ENCODE peak calls at places on chromosome X, in ten cellular contexts. One of them, this sample, is unnamed.

GRCh38 chrX:19902110-19902509 is 14.7 kb upstream of the SH3KBP1 start:
- DNase-seq in dorsolateral prefrontal cortex: no peak
- DNase-seq in fibroblast of the aortic adventitia: peak; percentile 73
- DNase-seq in CD8-positive, alpha-beta T cell: no peak
- DNase-seq in HFF-Myc: no peak
- DNase-seq in B cell: no peak
- DNase-seq in fibroblast of lung: peak; percentile 60
- DNase-seq in fibroblast of pulmonary artery: peak; percentile 75
- DNase-seq in lung: no peak
- DNase-seq in cardiac muscle cell: peak; percentile 22
- DNase-seq in this sample: no peak

GRCh38 chrX:71536285-71536684 is 3.4 kb downstream of the OGT start:
- DNase-seq in lung: no peak
- DNase-seq in dorsolateral prefrontal cortex: no peak
- DNase-seq in fibroblast of the aortic adventitia: no peak
- DNase-seq in cardiac muscle cell: no peak
- DNase-seq in CD8-positive, alpha-beta T cell: no peak
- DNase-seq in HFF-Myc: no peak
- DNase-seq in fibroblast of lung: no peak
- DNase-seq in fibroblast of pulmonary artery: no peak
- DNase-seq in B cell: no peak
- DNase-seq in this sample: no peak

GRCh38 chrX:34379891-34380290 is 247.8 kb upstream of the FAM47A start:
- DNase-seq in fibroblast of the aortic adventitia: peak; percentile 14
- DNase-seq in CD8-positive, alpha-beta T cell: no peak
- DNase-seq in lung: no peak
- DNase-seq in fibroblast of lung: no peak
- DNase-seq in fibroblast of pulmonary artery: peak; percentile 29
- DNase-seq in HFF-Myc: no peak
- DNase-seq in dorsolateral prefrontal cortex: no peak
- DNase-seq in cardiac muscle cell: peak; percentile 29
- DNase-seq in B cell: no peak
- DNase-seq in this sample: no peak

GRCh38 chrX:24282381-24283121 is 31.3 kb downstream of the SUPT20HL2 start:
- DNase-seq in CD8-positive, alpha-beta T cell: no peak
- DNase-seq in fibroblast of lung: peak; percentile 19
- DNase-seq in fibroblast of the aortic adventitia: peak; percentile 76
- DNase-seq in B cell: no peak
- DNase-seq in cardiac muscle cell: peak; percentile 46
- DNase-seq in lung: no peak
- DNase-seq in fibroblast of pulmonary artery: peak; percentile 48
- DNase-seq in dorsolateral prefrontal cortex: no peak
- DNase-seq in HFF-Myc: no peak
- DNase-seq in this sample: peak; percentile 52

GRCh38 chrX:15790766-15791380 is 589 bp downstream of the ZRSR2 start:
- DNase-seq in CD8-positive, alpha-beta T cell: no peak
- DNase-seq in dorsolateral prefrontal cortex: no peak
- DNase-seq in cardiac muscle cell: peak; percentile 3
- DNase-seq in fibroblast of lung: peak; percentile 10
- DNase-seq in B cell: no peak
- DNase-seq in fibroblast of the aortic adventitia: peak; percentile 25
- DNase-seq in HFF-Myc: no peak
- DNase-seq in lung: no peak
- DNase-seq in fibroblast of pulmonary artery: peak; percentile 5
- DNase-seq in this sample: no peak

GRCh38 chrX:140586951-140587350 is 82.1 kb upstream of the SOX3 start:
- DNase-seq in CD8-positive, alpha-beta T cell: no peak
- DNase-seq in fibroblast of lung: no peak
- DNase-seq in lung: no peak
- DNase-seq in fibroblast of the aortic adventitia: no peak
- DNase-seq in dorsolateral prefrontal cortex: no peak
- DNase-seq in HFF-Myc: no peak
- DNase-seq in cardiac muscle cell: no peak
- DNase-seq in fibroblast of pulmonary artery: no peak
- DNase-seq in B cell: no peak
- DNase-seq in this sample: no peak

GRCh38 chrX:9759340-9759739 is 6.3 kb downstream of the GPR143 start:
- DNase-seq in dorsolateral prefrontal cortex: no peak
- DNase-seq in fibroblast of the aortic adventitia: no peak
- DNase-seq in fibroblast of pulmonary artery: no peak
- DNase-seq in CD8-positive, alpha-beta T cell: no peak
- DNase-seq in lung: no peak
- DNase-seq in cardiac muscle cell: no peak
- DNase-seq in HFF-Myc: no peak
- DNase-seq in fibroblast of lung: no peak
- DNase-seq in B cell: no peak
- DNase-seq in this sample: no peak

GRCh38 chrX:110383414-110383813 is 24.8 kb downstream of the RTL9 start:
- DNase-seq in fibroblast of lung: peak; percentile 92
- DNase-seq in lung: no peak
- DNase-seq in fibroblast of the aortic adventitia: peak; percentile 90
- DNase-seq in dorsolateral prefrontal cortex: no peak
- DNase-seq in cardiac muscle cell: peak; percentile 88
- DNase-seq in fibroblast of pulmonary artery: peak; percentile 83
- DNase-seq in HFF-Myc: no peak
- DNase-seq in B cell: no peak
- DNase-seq in CD8-positive, alpha-beta T cell: no peak
- DNase-seq in this sample: peak; percentile 36

GRCh38 chrX:87516716-87517115 is 886 bp upstream of the KLHL4 start:
- DNase-seq in fibroblast of the aortic adventitia: peak; percentile 90
- DNase-seq in dorsolateral prefrontal cortex: no peak
- DNase-seq in fibroblast of pulmonary artery: peak; percentile 74
- DNase-seq in fibroblast of lung: peak; percentile 93
- DNase-seq in CD8-positive, alpha-beta T cell: no peak
- DNase-seq in lung: no peak
- DNase-seq in B cell: no peak
- DNase-seq in HFF-Myc: no peak
- DNase-seq in cardiac muscle cell: peak; percentile 81
- DNase-seq in this sample: no peak

GRCh38 chrX:11558972-11559371 is 106.7 kb downstream of the ARHGAP6 start:
- DNase-seq in fibroblast of pulmonary artery: no peak
- DNase-seq in CD8-positive, alpha-beta T cell: peak; percentile 52
- DNase-seq in fibroblast of lung: no peak
- DNase-seq in dorsolateral prefrontal cortex: no peak
- DNase-seq in fibroblast of the aortic adventitia: no peak
- DNase-seq in HFF-Myc: no peak
- DNase-seq in lung: peak; percentile 38
- DNase-seq in cardiac muscle cell: no peak
- DNase-seq in B cell: peak; percentile 65
- DNase-seq in this sample: no peak

GRCh38 chrX:141142946-141143345 is 34.0 kb downstream of the LDOC1 start:
- DNase-seq in HFF-Myc: peak; percentile 2
- DNase-seq in dorsolateral prefrontal cortex: no peak
- DNase-seq in fibroblast of pulmonary artery: no peak
- DNase-seq in cardiac muscle cell: no peak
- DNase-seq in B cell: no peak
- DNase-seq in fibroblast of lung: no peak
- DNase-seq in lung: no peak
- DNase-seq in CD8-positive, alpha-beta T cell: no peak
- DNase-seq in fibroblast of the aortic adventitia: no peak
- DNase-seq in this sample: no peak

GRCh38 chrX:11430266-11430665 is 137.1 kb downstream of the AMELX start:
- DNase-seq in cardiac muscle cell: no peak
- DNase-seq in lung: no peak
- DNase-seq in fibroblast of pulmonary artery: no peak
- DNase-seq in HFF-Myc: no peak
- DNase-seq in fibroblast of lung: peak; percentile 14
- DNase-seq in CD8-positive, alpha-beta T cell: no peak
- DNase-seq in B cell: no peak
- DNase-seq in fibroblast of the aortic adventitia: peak; percentile 33
- DNase-seq in dorsolateral prefrontal cortex: no peak
- DNase-seq in this sample: no peak

GRCh38 chrX:115679460-115679859 is 118.5 kb downstream of the PLS3 start:
- DNase-seq in fibroblast of pulmonary artery: peak; percentile 53
- DNase-seq in fibroblast of lung: peak; percentile 28
- DNase-seq in dorsolateral prefrontal cortex: no peak
- DNase-seq in B cell: no peak
- DNase-seq in fibroblast of the aortic adventitia: peak; percentile 58
- DNase-seq in HFF-Myc: no peak
- DNase-seq in lung: no peak
- DNase-seq in CD8-positive, alpha-beta T cell: no peak
- DNase-seq in cardiac muscle cell: peak; percentile 50
- DNase-seq in this sample: no peak

GRCh38 chrX:108169768-108170167 is 78.2 kb downstream of the ATG4A start:
- DNase-seq in fibroblast of lung: no peak
- DNase-seq in cardiac muscle cell: no peak
- DNase-seq in CD8-positive, alpha-beta T cell: no peak
- DNase-seq in HFF-Myc: no peak
- DNase-seq in lung: no peak
- DNase-seq in B cell: no peak
- DNase-seq in dorsolateral prefrontal cortex: no peak
- DNase-seq in fibroblast of pulmonary artery: no peak
- DNase-seq in fibroblast of the aortic adventitia: no peak
- DNase-seq in this sample: no peak

GRCh38 chrX:108168961-108169740 is 77.6 kb downstream of the ATG4A start:
- DNase-seq in cardiac muscle cell: no peak
- DNase-seq in lung: no peak
- DNase-seq in dorsolateral prefrontal cortex: no peak
- DNase-seq in B cell: no peak
- DNase-seq in fibroblast of the aortic adventitia: no peak
- DNase-seq in HFF-Myc: no peak
- DNase-seq in CD8-positive, alpha-beta T cell: no peak
- DNase-seq in fibroblast of pulmonary artery: no peak
- DNase-seq in fibroblast of lung: no peak
- DNase-seq in this sample: no peak

GRCh38 chrX:108165349-108166111 is 74.0 kb downstream of the ATG4A start:
- DNase-seq in dorsolateral prefrontal cortex: no peak
- DNase-seq in fibroblast of pulmonary artery: peak; percentile 72
- DNase-seq in cardiac muscle cell: peak; percentile 72
- DNase-seq in fibroblast of lung: peak; percentile 40
- DNase-seq in fibroblast of the aortic adventitia: peak; percentile 64
- DNase-seq in B cell: no peak
- DNase-seq in lung: no peak
- DNase-seq in CD8-positive, alpha-beta T cell: no peak
- DNase-seq in HFF-Myc: peak; percentile 27
- DNase-seq in this sample: no peak

GRCh38 chrX:108163333-108164082 is 71.9 kb downstream of the ATG4A start:
- DNase-seq in HFF-Myc: no peak
- DNase-seq in fibroblast of the aortic adventitia: no peak
- DNase-seq in B cell: no peak
- DNase-seq in cardiac muscle cell: no peak
- DNase-seq in dorsolateral prefrontal cortex: no peak
- DNase-seq in fibroblast of pulmonary artery: no peak
- DNase-seq in CD8-positive, alpha-beta T cell: no peak
- DNase-seq in lung: no peak
- DNase-seq in fibroblast of lung: no peak
- DNase-seq in this sample: no peak

DNA sequence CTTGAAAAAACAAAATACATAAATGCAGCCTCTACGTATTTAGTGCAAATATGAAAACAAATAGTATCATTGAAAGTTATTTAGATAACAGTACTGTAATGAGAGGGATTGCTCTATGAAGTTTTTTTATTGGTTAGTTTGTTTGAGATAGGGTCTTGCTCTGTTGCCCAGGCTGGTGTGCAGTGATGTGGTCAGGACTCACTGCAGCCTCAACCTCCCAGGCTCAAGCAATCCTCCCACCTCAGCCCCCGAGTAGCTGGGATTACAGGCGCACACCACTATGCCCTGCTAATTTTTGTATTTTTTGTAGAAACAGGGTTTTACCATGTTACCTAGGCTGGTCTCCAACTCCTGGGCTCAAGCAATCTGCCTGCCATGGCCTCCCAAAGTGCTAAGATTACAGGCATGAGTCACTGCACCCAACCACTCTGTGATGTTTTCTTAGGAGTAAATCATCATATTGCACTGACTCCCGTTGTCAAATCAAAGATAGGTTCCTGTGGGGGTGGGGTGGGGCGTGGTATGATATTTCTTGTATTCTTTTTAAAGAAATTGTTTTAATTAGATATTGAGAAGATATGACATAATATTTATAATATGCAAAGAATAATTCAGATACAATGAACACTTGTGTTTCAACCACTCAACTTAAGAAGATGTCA is 75.8 kb downstream of the ATG4A start:
- DNase-seq in lung: no peak
- DNase-seq in cardiac muscle cell: peak; percentile 65
- DNase-seq in dorsolateral prefrontal cortex: no peak
- DNase-seq in CD8-positive, alpha-beta T cell: no peak
- DNase-seq in B cell: no peak
- DNase-seq in fibroblast of pulmonary artery: peak; percentile 67
- DNase-seq in fibroblast of the aortic adventitia: peak; percentile 66
- DNase-seq in HFF-Myc: no peak
- DNase-seq in fibroblast of lung: peak; percentile 76
- DNase-seq in this sample: no peak
- TF ChIP-seq CTCF in lung: no peak
- TF ChIP-seq CTCF in cardiac muscle cell: no peak
- TF ChIP-seq CTCF in dorsolateral prefrontal cortex: no peak
- TF ChIP-seq CTCF in CD8-positive, alpha-beta T cell: no peak
- TF ChIP-seq CTCF in B cell: no peak
- TF ChIP-seq CTCF in fibroblast of pulmonary artery: no peak
- TF ChIP-seq CTCF in fibroblast of the aortic adventitia: no peak
- TF ChIP-seq CTCF in HFF-Myc: no peak
- TF ChIP-seq CTCF in fibroblast of lung: no peak
- TF ChIP-seq CTCF in this sample: no peak

DNA sequence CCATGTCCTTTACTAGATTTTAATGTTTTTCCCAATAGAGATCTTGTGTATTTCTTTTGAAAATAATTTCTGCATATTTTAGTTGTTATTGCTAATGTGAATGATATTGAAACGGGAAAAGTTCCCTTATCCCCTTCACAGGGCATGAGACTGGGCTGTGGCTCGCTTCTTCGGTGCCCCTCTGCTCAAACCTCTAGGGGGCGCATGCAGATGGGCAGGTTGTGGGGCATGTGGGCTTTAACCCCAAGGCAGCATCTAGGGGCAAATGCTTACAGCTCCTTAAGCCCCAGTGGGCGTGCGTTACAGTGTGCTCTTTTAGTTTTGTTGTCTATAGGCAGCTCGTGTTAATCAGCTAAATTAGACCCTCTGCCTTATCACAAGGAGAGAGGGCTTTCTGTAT is 194.7 kb downstream of the OPHN1 start:
- DNase-seq in HFF-Myc: no peak
- DNase-seq in dorsolateral prefrontal cortex: no peak
- DNase-seq in B cell: no peak
- DNase-seq in cardiac muscle cell: no peak
- DNase-seq in fibroblast of the aortic adventitia: no peak
- DNase-seq in CD8-positive, alpha-beta T cell: no peak
- DNase-seq in lung: no peak
- DNase-seq in fibroblast of pulmonary artery: no peak
- DNase-seq in fibroblast of lung: no peak
- DNase-seq in this sample: no peak
- TF ChIP-seq CTCF in HFF-Myc: peak; percentile 48
- TF ChIP-seq CTCF in dorsolateral prefrontal cortex: no peak
- TF ChIP-seq CTCF in B cell: no peak
- TF ChIP-seq CTCF in cardiac muscle cell: peak; percentile 41
- TF ChIP-seq CTCF in fibroblast of the aortic adventitia: peak; percentile 47
- TF ChIP-seq CTCF in CD8-positive, alpha-beta T cell: no peak
- TF ChIP-seq CTCF in lung: no peak
- TF ChIP-seq CTCF in fibroblast of pulmonary artery: peak; percentile 39
- TF ChIP-seq CTCF in fibroblast of lung: peak; percentile 38
- TF ChIP-seq CTCF in this sample: peak; percentile 35

GRCh38 chrX:46386511-46386910 is 158.7 kb downstream of the ZNF674 start:
- DNase-seq in dorsolateral prefrontal cortex: no peak
- DNase-seq in CD8-positive, alpha-beta T cell: no peak
- DNase-seq in fibroblast of pulmonary artery: peak; percentile 11
- DNase-seq in HFF-Myc: no peak
- DNase-seq in fibroblast of lung: no peak
- DNase-seq in cardiac muscle cell: no peak
- DNase-seq in lung: no peak
- DNase-seq in fibroblast of the aortic adventitia: no peak
- DNase-seq in B cell: no peak
- DNase-seq in this sample: no peak
- TF ChIP-seq CTCF in dorsolateral prefrontal cortex: no peak
- TF ChIP-seq CTCF in CD8-positive, alpha-beta T cell: no peak
- TF ChIP-seq CTCF in fibroblast of pulmonary artery: peak; percentile 39
- TF ChIP-seq CTCF in HFF-Myc: peak; percentile 19
- TF ChIP-seq CTCF in fibroblast of lung: peak; percentile 21
- TF ChIP-seq CTCF in cardiac muscle cell: peak; percentile 23
- TF ChIP-seq CTCF in lung: no peak
- TF ChIP-seq CTCF in fibroblast of the aortic adventitia: peak; percentile 56
- TF ChIP-seq CTCF in B cell: no peak
- TF ChIP-seq CTCF in this sample: peak; percentile 19

GRCh38 chrX:129462707-129463106 is 60.6 kb downstream of the SMARCA1 start:
- DNase-seq in B cell: no peak
- DNase-seq in cardiac muscle cell: no peak
- DNase-seq in lung: no peak
- DNase-seq in fibroblast of lung: no peak
- DNase-seq in fibroblast of pulmonary artery: no peak
- DNase-seq in dorsolateral prefrontal cortex: no peak
- DNase-seq in fibroblast of the aortic adventitia: no peak
- DNase-seq in CD8-positive, alpha-beta T cell: no peak
- DNase-seq in HFF-Myc: no peak
- DNase-seq in this sample: no peak
- TF ChIP-seq CTCF in B cell: no peak
- TF ChIP-seq CTCF in cardiac muscle cell: peak; percentile 11
- TF ChIP-seq CTCF in lung: no peak
- TF ChIP-seq CTCF in fibroblast of lung: no peak
- TF ChIP-seq CTCF in fibroblast of pulmonary artery: peak; percentile 12
- TF ChIP-seq CTCF in dorsolateral prefrontal cortex: peak; percentile 48
- TF ChIP-seq CTCF in fibroblast of the aortic adventitia: peak; percentile 46
- TF ChIP-seq CTCF in CD8-positive, alpha-beta T cell: no peak
- TF ChIP-seq CTCF in HFF-Myc: no peak
- TF ChIP-seq CTCF in this sample: no peak